ENCODE peak calls at places on chromosomes 7 and 10, in four cellular contexts. M is HCT116, C is Panc1, B is K562. U is an unnamed sample.

GRCh38 chr7:100600222-100601038 is 1.7 kb upstream of the PCOLCE start:
- DNase-seq in M (no peak), C (no peak), B (no peak), U (no peak)

GRCh38 chr7:131034166-131034881 is 293.4 kb upstream of the MKLN1 start:
- DNase-seq in M (no peak), C (no peak), B (no peak), U (no peak)

GRCh38 chr10:70890917-70891431 is 2.6 kb upstream of the PCBD1 start:
- DNase-seq in M (no peak), C (no peak), B (no peak), U (peak)

GRCh38 chr7:17492437-17492836 is 194.0 kb downstream of the AHR start:
- DNase-seq in M (no peak), C (no peak), B (no peak), U (no peak)

GRCh38 chr10:132811891-132812481 is 26.0 kb upstream of the NKX6-2 start:
- DNase-seq in M (no peak), C (no peak), B (no peak), U (no peak)

GRCh38 chr10:21329995-21330627 is 195.4 kb downstream of the SKIDA1 start:
- DNase-seq in M (peak), C (no peak), B (no peak), U (peak)

GRCh38 chr7:149859369-149859768 is 14.4 kb upstream of the ATP6V0E2 start:
- DNase-seq in M (no peak), C (no peak), B (no peak), U (no peak)

GRCh38 chr7:133691727-133692450 is 435.3 kb upstream of the LRGUK start:
- DNase-seq in M (no peak), C (no peak), B (no peak), U (no peak)

GRCh38 chr7:108138911-108139310 is 8.8 kb upstream of the LAMB4 start:
- DNase-seq in M (no peak), C (no peak), B (no peak), U (no peak)

GRCh38 chr7:94888542-94888941 is 18.9 kb upstream of the PPP1R9A start:
- DNase-seq in M (peak), C (no peak), B (no peak), U (peak)

GRCh38 chr10:118272090-118272775 is 69.9 kb downstream of the FAM204A start:
- DNase-seq in M (no peak), C (no peak), B (no peak), U (no peak)

GRCh38 chr7:5012985-5013384 is 32.7 kb upstream of the RBAK start:
- DNase-seq in M (no peak), C (no peak), B (no peak), U (no peak)

GRCh38 chr10:77104459-77104980 is 533.1 kb downstream of the KCNMA1 start:
- DNase-seq in M (no peak), C (no peak), B (no peak), U (no peak)

GRCh38 chr10:3801558-3802192 is 16.7 kb upstream of the KLF6 start:
- DNase-seq in M (no peak), C (no peak), B (no peak), U (no peak)

GRCh38 chr10:80289451-80290287 is at the start of gene MAT1A:
- DNase-seq in M (peak), C (no peak), B (no peak), U (peak)

GRCh38 chr10:63323930-63324854 is 141.6 kb downstream of the JMJD1C start:
- DNase-seq in M (no peak), C (no peak), B (peak), U (no peak)

GRCh38 chr10:35821339-35821911 is 179.3 kb upstream of the FZD8 start:
- DNase-seq in M (no peak), C (no peak), B (no peak), U (no peak)

GRCh38 chr7:155983176-155983815 is 171.0 kb upstream of the SHH start:
- DNase-seq in M (no peak), C (no peak), B (no peak), U (no peak)

GRCh38 chr10:47361293-47361692 is 13.1 kb downstream of the RBP3 start:
- DNase-seq in M (peak), C (no peak), B (peak), U (peak)

GRCh38 chr10:79303631-79304478 is 43.4 kb upstream of the PPIF start:
- DNase-seq in M (no peak), C (no peak), B (no peak), U (no peak)

GRCh38 chr10:79021331-79021907 is 47.3 kb upstream of the ZMIZ1 start:
- DNase-seq in M (no peak), C (no peak), B (no peak), U (no peak)

GRCh38 chr10:68957654-68958053 is 1.7 kb downstream of the DDX21 start:
- DNase-seq in M (no peak), C (no peak), B (no peak), U (no peak)

GRCh38 chr10:3980660-3981059 is 195.7 kb upstream of the KLF6 start:
- DNase-seq in M (no peak), C (no peak), B (no peak), U (no peak)

GRCh38 chr10:2936816-2937215 is 130.5 kb upstream of the PFKP start:
- DNase-seq in M (no peak), C (no peak), B (no peak), U (no peak)

GRCh38 chr7:137916980-137917645 is 70.3 kb upstream of the DGKI start:
- DNase-seq in M (no peak), C (no peak), B (no peak), U (no peak)

GRCh38 chr10:29841724-29842649 is 207.2 kb upstream of the SVIL start:
- DNase-seq in M (no peak), C (no peak), B (no peak), U (peak)

GRCh38 chr7:68063171-68063570 is 1066.5 kb downstream of the TYW1 start:
- DNase-seq in M (no peak), C (no peak), B (peak), U (no peak)

GRCh38 chr10:100737359-100738054 is 7.9 kb upstream of the PAX2 start:
- DNase-seq in M (no peak), C (no peak), B (no peak), U (no peak)

GRCh38 chr10:129833988-129834387 is 130.1 kb downstream of the EBF3 start:
- DNase-seq in M (no peak), C (no peak), B (no peak), U (no peak)

GRCh38 chr10:125159486-125159931 is 854 bp downstream of the CTBP2 start:
- DNase-seq in M (no peak), C (no peak), B (no peak), U (no peak)

GRCh38 chr7:121266307-121266894 is 62.4 kb upstream of the WNT16 start:
- DNase-seq in M (no peak), C (no peak), B (no peak), U (no peak)

GRCh38 chr7:84412161-84412969 is 217.8 kb upstream of the SEMA3A start:
- DNase-seq in M (peak), C (peak), B (no peak), U (peak)

GRCh38 chr10:104935656-104936055 is 294.6 kb downstream of the SORCS3 start:
- DNase-seq in M (no peak), C (no peak), B (no peak), U (no peak)

GRCh38 chr10:104931723-104932122 is 290.6 kb downstream of the SORCS3 start:
- DNase-seq in M (no peak), C (no peak), B (no peak), U (no peak)

GRCh38 chr10:104941662-104942061 is 300.6 kb downstream of the SORCS3 start:
- DNase-seq in M (no peak), C (no peak), B (no peak), U (no peak)

GRCh38 chr10:104938031-104938430 is 296.9 kb downstream of the SORCS3 start:
- DNase-seq in M (no peak), C (no peak), B (no peak), U (no peak)

GRCh38 chr10:104937528-104937927 is 296.4 kb downstream of the SORCS3 start:
- DNase-seq in M (peak), C (peak), B (no peak), U (peak)
- TF ChIP-seq TCF7L2 in M (peak), C (no peak), B (no peak), U (no peak)

DNA sequence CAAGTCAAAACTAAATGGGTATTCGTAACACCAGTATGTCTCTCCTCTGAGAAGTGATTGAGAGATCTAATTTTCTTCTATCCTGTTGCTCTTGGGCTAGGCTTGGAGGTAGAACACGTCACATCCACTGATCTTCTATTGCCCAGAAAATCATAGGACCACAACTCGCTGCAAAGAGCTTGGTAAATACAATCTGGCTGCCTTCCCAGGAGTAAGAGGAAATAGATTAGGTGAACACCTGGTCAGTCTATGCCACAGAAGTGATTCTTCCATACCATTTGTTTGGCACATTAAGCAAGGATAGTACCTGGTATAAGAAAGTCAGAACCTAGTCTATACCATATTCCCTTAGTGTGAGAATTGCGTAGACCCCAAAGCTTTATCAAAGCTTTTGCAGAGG is 129.3 kb upstream of the PHYHIPL start:
- DNase-seq in M (no peak), C (no peak), B (no peak), U (no peak)
- TF ChIP-seq TCF7L2 in M (no peak), C (no peak), B (no peak), U (no peak)

GRCh38 chr7:115638853-115639252 is 391.7 kb downstream of the TFEC start:
- DNase-seq in M (no peak), C (no peak), B (no peak), U (no peak)
- TF ChIP-seq TCF7L2 in M (no peak), C (no peak), B (no peak), U (no peak)

GRCh38 chr7:28168393-28169158 is 12.0 kb downstream of the JAZF1 start:
- DNase-seq in M (no peak), C (no peak), B (no peak), U (no peak)
- TF ChIP-seq TCF7L2 in M (no peak), C (no peak), B (no peak), U (no peak)

U was measured in HepG2.